ENCODE peak calls at places on chromosomes 6 and 20, in nine cellular contexts. One of them, this sample, is unnamed.

GRCh38 chr6:158028421-158028820 is 46.8 kb downstream of the SYNJ2 start:
- DNase-seq in stimulated activated CD4-positive, alpha-beta T cell treated with anti-CD3 and anti-CD28 coated beads, Interleukin-1b, Interleukin-23, amount 100 ng/mL, for 24 hours: no peak
- DNase-seq in D341Med: no peak
- DNase-seq in GM12864: no peak
- DNase-seq in testis: no peak
- DNase-seq in activated CD4-positive, alpha-beta T cell treated with anti-CD3 and anti-CD28 coated beads for 4 hours: no peak
- DNase-seq in GM12865: no peak
- DNase-seq in colonic mucosa: no peak
- DNase-seq in T-helper 9 cell: no peak
- DNase-seq in this sample: no peak

GRCh38 chr6:43768983-43769525 is 957 bp upstream of the VEGFA start:
- DNase-seq in T-helper 9 cell: no peak
- DNase-seq in GM12865: no peak
- DNase-seq in D341Med: no peak
- DNase-seq in testis: peak
- DNase-seq in activated CD4-positive, alpha-beta T cell treated with anti-CD3 and anti-CD28 coated beads for 4 hours: no peak
- DNase-seq in GM12864: no peak
- DNase-seq in stimulated activated CD4-positive, alpha-beta T cell treated with anti-CD3 and anti-CD28 coated beads, Interleukin-1b, Interleukin-23, amount 100 ng/mL, for 24 hours: no peak
- DNase-seq in colonic mucosa: peak
- DNase-seq in this sample: no peak

GRCh38 chr20:13301596-13301995 is 80.5 kb downstream of the ISM1 start:
- DNase-seq in T-helper 9 cell: no peak
- DNase-seq in activated CD4-positive, alpha-beta T cell treated with anti-CD3 and anti-CD28 coated beads for 4 hours: no peak
- DNase-seq in GM12865: no peak
- DNase-seq in D341Med: no peak
- DNase-seq in testis: no peak
- DNase-seq in colonic mucosa: no peak
- DNase-seq in GM12864: no peak
- DNase-seq in stimulated activated CD4-positive, alpha-beta T cell treated with anti-CD3 and anti-CD28 coated beads, Interleukin-1b, Interleukin-23, amount 100 ng/mL, for 24 hours: no peak
- DNase-seq in this sample: no peak

GRCh38 chr6:113496157-113496556 is 361.0 kb upstream of the MARCKS start:
- DNase-seq in GM12864: no peak
- DNase-seq in D341Med: no peak
- DNase-seq in activated CD4-positive, alpha-beta T cell treated with anti-CD3 and anti-CD28 coated beads for 4 hours: no peak
- DNase-seq in testis: no peak
- DNase-seq in stimulated activated CD4-positive, alpha-beta T cell treated with anti-CD3 and anti-CD28 coated beads, Interleukin-1b, Interleukin-23, amount 100 ng/mL, for 24 hours: no peak
- DNase-seq in colonic mucosa: no peak
- DNase-seq in T-helper 9 cell: no peak
- DNase-seq in GM12865: no peak
- DNase-seq in this sample: no peak

GRCh38 chr6:88702956-88703556 is 260.4 kb downstream of the RNGTT start:
- DNase-seq in colonic mucosa: no peak
- DNase-seq in D341Med: no peak
- DNase-seq in T-helper 9 cell: no peak
- DNase-seq in GM12864: no peak
- DNase-seq in GM12865: no peak
- DNase-seq in stimulated activated CD4-positive, alpha-beta T cell treated with anti-CD3 and anti-CD28 coated beads, Interleukin-1b, Interleukin-23, amount 100 ng/mL, for 24 hours: no peak
- DNase-seq in testis: no peak
- DNase-seq in activated CD4-positive, alpha-beta T cell treated with anti-CD3 and anti-CD28 coated beads for 4 hours: no peak
- DNase-seq in this sample: no peak

GRCh38 chr6:13395272-13396237 is 67.2 kb upstream of the TBC1D7 start:
- DNase-seq in colonic mucosa: peak
- DNase-seq in testis: peak
- DNase-seq in GM12864: peak
- DNase-seq in T-helper 9 cell: no peak
- DNase-seq in GM12865: peak
- DNase-seq in D341Med: peak
- DNase-seq in activated CD4-positive, alpha-beta T cell treated with anti-CD3 and anti-CD28 coated beads for 4 hours: no peak
- DNase-seq in stimulated activated CD4-positive, alpha-beta T cell treated with anti-CD3 and anti-CD28 coated beads, Interleukin-1b, Interleukin-23, amount 100 ng/mL, for 24 hours: no peak
- DNase-seq in this sample: no peak

GRCh38 chr20:40359127-40359892 is 329.7 kb downstream of the MAFB start:
- DNase-seq in testis: no peak
- DNase-seq in activated CD4-positive, alpha-beta T cell treated with anti-CD3 and anti-CD28 coated beads for 4 hours: no peak
- DNase-seq in GM12864: no peak
- DNase-seq in colonic mucosa: no peak
- DNase-seq in T-helper 9 cell: no peak
- DNase-seq in GM12865: no peak
- DNase-seq in D341Med: no peak
- DNase-seq in stimulated activated CD4-positive, alpha-beta T cell treated with anti-CD3 and anti-CD28 coated beads, Interleukin-1b, Interleukin-23, amount 100 ng/mL, for 24 hours: no peak
- DNase-seq in this sample: no peak

GRCh38 chr6:34476941-34477340 is 11.1 kb downstream of the PACSIN1 start:
- DNase-seq in GM12864: no peak
- DNase-seq in GM12865: no peak
- DNase-seq in D341Med: no peak
- DNase-seq in T-helper 9 cell: no peak
- DNase-seq in colonic mucosa: no peak
- DNase-seq in activated CD4-positive, alpha-beta T cell treated with anti-CD3 and anti-CD28 coated beads for 4 hours: no peak
- DNase-seq in stimulated activated CD4-positive, alpha-beta T cell treated with anti-CD3 and anti-CD28 coated beads, Interleukin-1b, Interleukin-23, amount 100 ng/mL, for 24 hours: no peak
- DNase-seq in testis: no peak
- DNase-seq in this sample: no peak

GRCh38 chr6:6251555-6252280 is 68.7 kb downstream of the F13A1 start:
- DNase-seq in GM12864: no peak
- DNase-seq in stimulated activated CD4-positive, alpha-beta T cell treated with anti-CD3 and anti-CD28 coated beads, Interleukin-1b, Interleukin-23, amount 100 ng/mL, for 24 hours: no peak
- DNase-seq in T-helper 9 cell: no peak
- DNase-seq in activated CD4-positive, alpha-beta T cell treated with anti-CD3 and anti-CD28 coated beads for 4 hours: no peak
- DNase-seq in colonic mucosa: no peak
- DNase-seq in testis: no peak
- DNase-seq in D341Med: no peak
- DNase-seq in GM12865: no peak
- DNase-seq in this sample: no peak

GRCh38 chr20:5569021-5569420 is 181.2 kb upstream of the SHLD1 start:
- DNase-seq in colonic mucosa: peak
- DNase-seq in GM12864: no peak
- DNase-seq in testis: peak
- DNase-seq in stimulated activated CD4-positive, alpha-beta T cell treated with anti-CD3 and anti-CD28 coated beads, Interleukin-1b, Interleukin-23, amount 100 ng/mL, for 24 hours: no peak
- DNase-seq in T-helper 9 cell: peak
- DNase-seq in D341Med: peak
- DNase-seq in activated CD4-positive, alpha-beta T cell treated with anti-CD3 and anti-CD28 coated beads for 4 hours: peak
- DNase-seq in GM12865: peak
- DNase-seq in this sample: no peak

This sample was measured in glutamatergic neuron.